ENCODE peak calls at places on chromosome 14, in five cellular contexts. Z, L, B, I and H are unnamed samples.

GRCh38 chr14:56400426-56400825 is 179.2 kb upstream of the TMEM260 start:
- DNase-seq in Z (no peak), L (no peak), I (no peak), B (no peak), H (peak)

GRCh38 chr14:20560961-20561360 is at the start of gene RNASE9:
- DNase-seq in B (no peak), I (no peak), L (no peak), Z (no peak), H (no peak)

GRCh38 chr14:39374846-39375245 is 57.4 kb downstream of the FBXO33 start:
- DNase-seq in B (no peak), L (no peak), Z (no peak), I (peak), H (no peak)

GRCh38 chr14:22471545-22472121 is 117.4 kb downstream of the DAD1 start:
- DNase-seq in I (no peak), Z (peak), L (peak), B (no peak), H (no peak)

GRCh38 chr14:95458459-95458858 is 58.0 kb downstream of the SYNE3 start:
- DNase-seq in L (no peak), B (no peak), I (no peak), Z (no peak), H (no peak)

GRCh38 chr14:67622675-67623074 is 3.0 kb downstream of the ARG2 start:
- DNase-seq in B (no peak), L (peak), Z (no peak), I (peak), H (peak)

GRCh38 chr14:61928300-61928699 is 166.1 kb downstream of the SNAPC1 start:
- DNase-seq in Z (no peak), I (no peak), L (no peak), B (no peak), H (no peak)

GRCh38 chr14:47273939-47274338 is 401.5 kb downstream of the MDGA2 start:
- DNase-seq in L (no peak), I (no peak), Z (no peak), B (no peak), H (no peak)

GRCh38 chr14:96683575-96684289 is 113.5 kb upstream of the VRK1 start:
- DNase-seq in B (no peak), Z (no peak), L (no peak), I (no peak), H (no peak)

GRCh38 chr14:100522616-100523021 is 64.6 kb downstream of the BEGAIN start:
- DNase-seq in L (no peak), I (no peak), Z (no peak), B (no peak), H (no peak)

GRCh38 chr14:95338436-95338835 is 18.7 kb upstream of the CLMN start:
- DNase-seq in Z (no peak), L (no peak), I (no peak), B (no peak), H (no peak)

GRCh38 chr14:29926701-29927595 is 699 bp downstream of the PRKD1 start:
- DNase-seq in I (no peak), L (peak), Z (peak), B (no peak), H (peak)

GRCh38 chr14:90785474-90785873 is 30.8 kb downstream of the TTC7B start:
- DNase-seq in I (no peak), L (peak), Z (peak), B (no peak), H (no peak)

GRCh38 chr14:103385994-103386491 is 828 bp downstream of the MARK3 start:
- DNase-seq in B (peak), I (no peak), L (no peak), Z (peak), H (no peak)

GRCh38 chr14:61406670-61407069 is 85.3 kb downstream of the PRKCH start:
- DNase-seq in L (no peak), Z (no peak), I (no peak), B (peak), H (peak)

GRCh38 chr14:49512147-49512551 is 74.0 kb downstream of the RPS29 start:
- DNase-seq in I (no peak), Z (no peak), L (no peak), B (no peak), H (peak)

GRCh38 chr14:96027356-96028335 is 11.5 kb upstream of the C14orf132 start:
- DNase-seq in I (no peak), Z (no peak), L (no peak), B (no peak), H (no peak)

GRCh38 chr14:78152246-78153068 is 17.7 kb upstream of the NRXN3 start:
- DNase-seq in Z (no peak), I (no peak), B (no peak), L (no peak), H (no peak)

GRCh38 chr14:34203271-34203722 is 252.4 kb upstream of the EGLN3 start:
- DNase-seq in I (no peak), B (no peak), L (no peak), Z (no peak), H (no peak)

GRCh38 chr14:64502476-64503183 is 1.0 kb downstream of the ZBTB25 start:
- DNase-seq in Z (peak), B (peak), I (no peak), L (no peak), H (peak)

GRCh38 chr14:82642425-82642824 is 1108.8 kb upstream of the SEL1L start:
- DNase-seq in B (no peak), I (no peak), L (peak), Z (no peak), H (no peak)

GRCh38 chr14:67653651-67654280 is 20.7 kb downstream of the VTI1B start:
- DNase-seq in B (no peak), Z (no peak), L (no peak), I (no peak), H (no peak)

GRCh38 chr14:21467620-21468019 is 9.1 kb downstream of the RAB2B start:
- DNase-seq in B (no peak), I (peak), Z (no peak), L (no peak), H (peak)

GRCh38 chr14:88614218-88614907 is 51.5 kb downstream of the ZC3H14 start:
- DNase-seq in B (no peak), I (no peak), L (no peak), Z (no peak), H (no peak)

GRCh38 chr14:23403908-23404307 is 4.2 kb downstream of the MYH6 start:
- DNase-seq in L (no peak), B (no peak), I (no peak), Z (no peak), H (no peak)

GRCh38 chr14:75247286-75247922 is 31.2 kb upstream of the FOS start:
- DNase-seq in Z (no peak), I (no peak), L (no peak), B (peak), H (no peak)

GRCh38 chr14:93592786-93593185 is 162.0 kb downstream of the UNC79 start:
- DNase-seq in B (no peak), L (no peak), I (no peak), Z (no peak), H (no peak)

GRCh38 chr14:100159865-100160533 is 554 bp upstream of the DEGS2 start:
- DNase-seq in L (peak), B (no peak), Z (no peak), I (no peak), H (no peak)

GRCh38 chr14:34018564-34019244 is 67.8 kb upstream of the EGLN3 start:
- DNase-seq in Z (peak), I (no peak), L (no peak), B (peak), H (no peak)

GRCh38 chr14:101997429-101998336 is 33.3 kb downstream of the DYNC1H1 start:
- DNase-seq in B (no peak), Z (no peak), I (no peak), L (no peak), H (no peak)

GRCh38 chr14:69694730-69695663 is 71.9 kb upstream of the SRSF5 start:
- DNase-seq in Z (no peak), L (no peak), B (no peak), I (no peak), H (no peak)

GRCh38 chr14:32559048-32559447 is 229.9 kb downstream of the AKAP6 start:
- DNase-seq in Z (no peak), L (no peak), I (no peak), B (no peak), H (no peak)

GRCh38 chr14:73729556-73730265 is 15.5 kb upstream of the PNMA1 start:
- DNase-seq in I (no peak), B (no peak), L (no peak), Z (no peak), H (no peak)

GRCh38 chr14:99946652-99947489 is 118.4 kb upstream of the EVL start:
- DNase-seq in I (no peak), Z (no peak), B (peak), L (peak), H (peak)